ENCODE peak calls at places on chromosomes 3 and 15, in four cellular contexts. Z, S, T and N are unnamed samples.

GRCh38 chr3:43389388-43390254 is 103.3 kb downstream of the SNRK start:
- DNase-seq in T (no peak), S (peak), Z (peak), N (peak)

GRCh38 chr15:48003447-48003846 is 117.3 kb upstream of the SLC24A5 start:
- DNase-seq in S (no peak), T (no peak), Z (no peak), N (no peak)

GRCh38 chr3:128521715-128522114 is 28.7 kb upstream of the GATA2 start:
- DNase-seq in T (no peak), S (no peak), Z (no peak), N (no peak)

GRCh38 chr15:42062284-42062806 is 32.0 kb downstream of the PLA2G4D start:
- DNase-seq in T (no peak), S (no peak), Z (no peak), N (no peak)

GRCh38 chr3:30602946-30603345 is 3.5 kb upstream of the TGFBR2 start:
- DNase-seq in Z (no peak), S (no peak), T (no peak), N (no peak)

GRCh38 chr15:86650084-86650483 is 570.4 kb downstream of the AGBL1 start:
- DNase-seq in T (no peak), S (peak), Z (no peak), N (no peak)

GRCh38 chr3:111227216-111227615 is 155.6 kb downstream of the NECTIN3 start:
- DNase-seq in T (no peak), Z (no peak), S (peak), N (no peak)

GRCh38 chr3:64977308-64978100 is 289.7 kb upstream of the ADAMTS9 start:
- DNase-seq in T (no peak), Z (no peak), S (peak), N (no peak)

GRCh38 chr15:50973605-50974004 is 65.1 kb downstream of the AP4E1 start:
- DNase-seq in Z (no peak), T (no peak), S (no peak), N (no peak)

GRCh38 chr3:53764376-53764775 is 81.8 kb downstream of the CHDH start:
- DNase-seq in Z (no peak), S (no peak), T (no peak), N (no peak)

GRCh38 chr3:2096196-2096595 is 2.5 kb upstream of the CNTN4 start:
- DNase-seq in Z (no peak), T (no peak), S (no peak), N (no peak)

GRCh38 chr15:62122249-62122648 is 42.8 kb downstream of the C2CD4B start:
- DNase-seq in Z (no peak), S (no peak), T (no peak), N (no peak)

GRCh38 chr3:177589921-177590336 is 392.6 kb upstream of the TBL1XR1 start:
- DNase-seq in T (no peak), S (peak), Z (no peak), N (no peak)

GRCh38 chr3:118666-119065 is 77.9 kb upstream of the CHL1 start:
- DNase-seq in T (no peak), S (no peak), Z (no peak), N (no peak)

GRCh38 chr15:85500729-85501128 is 120.3 kb downstream of the AKAP13 start:
- DNase-seq in S (no peak), T (no peak), Z (no peak), N (no peak)

GRCh38 chr3:54863366-54863765 is 64.5 kb downstream of the LRTM1 start:
- DNase-seq in T (no peak), S (peak), Z (no peak), N (no peak)

GRCh38 chr3:119362010-119362409 is 67.8 kb downstream of the ARHGAP31 start:
- DNase-seq in T (no peak), Z (no peak), S (no peak), N (no peak)

GRCh38 chr3:66778749-66779148 is 219.4 kb upstream of the KBTBD8 start:
- DNase-seq in Z (no peak), T (no peak), S (no peak), N (no peak)

GRCh38 chr3:127444761-127445160 is 145.8 kb downstream of the TPRA1 start:
- DNase-seq in T (no peak), S (no peak), Z (no peak), N (no peak)